ENCODE peak calls at places on chromosomes 1 and 21, in five cellular contexts. One of them, this sample, is unnamed.

GRCh38 chr1:196180847-196181593 is 427.2 kb downstream of the KCNT2 start:
- DNase-seq in Caki2: peak; percentile 83
- DNase-seq in GM19239: no peak
- DNase-seq in CMK: no peak
- DNase-seq in KG1: no peak
- DNase-seq in this sample: no peak

GRCh38 chr1:100036718-100037664 is 67.2 kb downstream of the SLC35A3 start:
- DNase-seq in Caki2: peak; percentile 19
- DNase-seq in GM19239: no peak
- DNase-seq in CMK: no peak
- DNase-seq in KG1: no peak
- DNase-seq in this sample: no peak

GRCh38 chr1:183058835-183059234 is 35.6 kb downstream of the LAMC1 start:
- DNase-seq in Caki2: no peak
- DNase-seq in GM19239: no peak
- DNase-seq in CMK: no peak
- DNase-seq in KG1: no peak
- DNase-seq in this sample: no peak

GRCh38 chr1:178096421-178096820 is 2.5 kb downstream of the RASAL2 start:
- DNase-seq in Caki2: no peak
- DNase-seq in GM19239: no peak
- DNase-seq in CMK: no peak
- DNase-seq in KG1: no peak
- DNase-seq in this sample: no peak

GRCh38 chr1:91165033-91165654 is 143.3 kb upstream of the ZNF644 start:
- DNase-seq in Caki2: peak; percentile 38
- DNase-seq in GM19239: peak; percentile 63
- DNase-seq in CMK: peak; percentile 46
- DNase-seq in KG1: peak; percentile 53
- DNase-seq in this sample: peak; percentile 90

GRCh38 chr21:46029201-46029924 is 47.8 kb downstream of the COL6A1 start:
- DNase-seq in Caki2: no peak
- DNase-seq in GM19239: no peak
- DNase-seq in CMK: no peak
- DNase-seq in KG1: no peak
- DNase-seq in this sample: no peak

GRCh38 chr1:94590203-94591137 is 48.9 kb upstream of the F3 start:
- DNase-seq in Caki2: no peak
- DNase-seq in GM19239: no peak
- DNase-seq in CMK: no peak
- DNase-seq in KG1: no peak
- DNase-seq in this sample: no peak

GRCh38 chr1:54227836-54228435 is 28.0 kb downstream of the MRPL37 start:
- DNase-seq in Caki2: peak; percentile 51
- DNase-seq in GM19239: no peak
- DNase-seq in CMK: no peak
- DNase-seq in KG1: no peak
- DNase-seq in this sample: no peak

GRCh38 chr1:185578293-185578692 is 155.9 kb upstream of the HMCN1 start:
- DNase-seq in Caki2: no peak
- DNase-seq in GM19239: no peak
- DNase-seq in CMK: peak; percentile 35
- DNase-seq in KG1: no peak
- DNase-seq in this sample: no peak

GRCh38 chr1:36956570-36956969 is 77.7 kb downstream of the GRIK3 start:
- DNase-seq in Caki2: no peak
- DNase-seq in GM19239: no peak
- DNase-seq in CMK: no peak
- DNase-seq in KG1: no peak
- DNase-seq in this sample: no peak

GRCh38 chr1:10968411-10968826 is 44.0 kb upstream of the TARDBP start:
- DNase-seq in Caki2: no peak
- DNase-seq in GM19239: no peak
- DNase-seq in CMK: no peak
- DNase-seq in KG1: no peak
- DNase-seq in this sample: no peak

GRCh38 chr21:42311160-42311559 is 4.0 kb downstream of the TFF3 start:
- DNase-seq in Caki2: no peak
- DNase-seq in GM19239: no peak
- DNase-seq in CMK: no peak
- DNase-seq in KG1: no peak
- DNase-seq in this sample: no peak

GRCh38 chr1:233383984-233384383 is 56.5 kb downstream of the MAP3K21 start:
- DNase-seq in Caki2: no peak
- DNase-seq in GM19239: no peak
- DNase-seq in CMK: no peak
- DNase-seq in KG1: no peak
- DNase-seq in this sample: no peak

GRCh38 chr1:68346192-68346808 is 103.5 kb downstream of the RPE65 start:
- DNase-seq in Caki2: peak; percentile 6
- DNase-seq in GM19239: no peak
- DNase-seq in CMK: no peak
- DNase-seq in KG1: no peak
- DNase-seq in this sample: no peak

GRCh38 chr1:37989381-37989930 is 366 bp downstream of the SF3A3 start:
- DNase-seq in Caki2: peak; percentile 34
- DNase-seq in GM19239: no peak
- DNase-seq in CMK: no peak
- DNase-seq in KG1: peak; percentile 25
- DNase-seq in this sample: no peak

GRCh38 chr1:9196129-9197040 is 38.2 kb upstream of the H6PD start:
- DNase-seq in Caki2: peak; percentile 54
- DNase-seq in GM19239: peak; percentile 55
- DNase-seq in CMK: peak; percentile 30
- DNase-seq in KG1: peak; percentile 51
- DNase-seq in this sample: peak; percentile 91

GRCh38 chr1:75135829-75136142 is 1.6 kb downstream of the LHX8 start:
- DNase-seq in Caki2: no peak
- DNase-seq in GM19239: no peak
- DNase-seq in CMK: no peak
- DNase-seq in KG1: peak; percentile 16
- DNase-seq in this sample: no peak

GRCh38 chr1:21337459-21337930 is 47.2 kb upstream of the ECE1 start:
- DNase-seq in Caki2: no peak
- DNase-seq in GM19239: no peak
- DNase-seq in CMK: no peak
- DNase-seq in KG1: no peak
- DNase-seq in this sample: no peak

This sample was measured in sciatic nerve.